ENCODE peak calls at places on chromosomes 13 and 19, in four cellular contexts. K is left ventricle myocardium inferior, U is spleen, T is sigmoid colon. C is an unnamed sample.

GRCh38 chr19:29326351-29326750 is 113.4 kb upstream of the UQCRFS1 start:
- DNase-seq in K (no peak), T (peak; percentile 28), U (no peak), C (no peak)

GRCh38 chr19:51372649-51373504 is at the start of gene NKG7:
- DNase-seq in T (no peak), K (no peak), U (peak; percentile 80), C (peak; percentile 48)

GRCh38 chr19:51572908-51573307 is 1.8 kb downstream of the ZNF175 start:
- DNase-seq in U (no peak), K (no peak), T (no peak), C (no peak)

GRCh38 chr19:30287973-30288372 is 84.2 kb upstream of the ZNF536 start:
- DNase-seq in U (no peak), K (no peak), T (no peak), C (no peak)

GRCh38 chr19:48085077-48085476 is 25.5 kb downstream of the PLA2G4C start:
- DNase-seq in U (peak; percentile 43), T (no peak), K (no peak), C (no peak)

GRCh38 chr19:801030-801860 is 4.0 kb downstream of the PTBP1 start:
- DNase-seq in T (peak; percentile 89), U (no peak), K (peak; percentile 88), C (peak; percentile 89)

GRCh38 chr19:51329411-51329810 is 12.5 kb downstream of the VSIG10L start:
- DNase-seq in K (no peak), T (no peak), U (peak; percentile 49), C (no peak)

GRCh38 chr19:55451522-55452380 is 8.7 kb upstream of the SHISA7 start:
- DNase-seq in T (no peak), K (no peak), U (no peak), C (no peak)

GRCh38 chr19:8310342-8311055 is 2.3 kb upstream of the CD320 start:
- DNase-seq in K (no peak), U (peak; percentile 45), T (peak; percentile 57), C (peak; percentile 22)

GRCh38 chr13:37418490-37418889 is 180.1 kb downstream of the POSTN start:
- DNase-seq in U (no peak), K (no peak), T (no peak), C (no peak)

GRCh38 chr19:51663650-51664049 is 17.0 kb upstream of the SIGLEC14 start:
- DNase-seq in T (no peak), U (no peak), K (no peak), C (no peak)

GRCh38 chr19:45591004-45591637 is 6.5 kb upstream of the OPA3 start:
- DNase-seq in T (no peak), K (no peak), U (peak; percentile 89), C (peak; percentile 81)

GRCh38 chr19:28213476-28214082 is 999.4 kb downstream of the UQCRFS1 start:
- DNase-seq in K (no peak), T (no peak), U (no peak), C (no peak)

GRCh38 chr13:29868581-29868980 is 18.2 kb upstream of the UBL3 start:
- DNase-seq in U (no peak), K (no peak), T (no peak), C (no peak)

GRCh38 chr13:50617134-50617721 is 226.3 kb downstream of the DLEU7 start:
- DNase-seq in K (no peak), T (no peak), U (no peak), C (no peak)

GRCh38 chr19:14830702-14831101 is 4.3 kb downstream of the OR7A5 start:
- DNase-seq in T (no peak), U (no peak), K (no peak), C (no peak)

GRCh38 chr13:106990594-106990993 is 422.7 kb upstream of the ARGLU1 start:
- DNase-seq in U (no peak), T (no peak), K (no peak), C (no peak)

GRCh38 chr13:102235689-102236088 is 166.2 kb downstream of the FGF14 start:
- DNase-seq in T (no peak), K (no peak), U (no peak), C (no peak)

GRCh38 chr13:106156468-106156867 is 379.0 kb downstream of the EFNB2 start:
- DNase-seq in U (no peak), T (no peak), K (no peak), C (no peak)

GRCh38 chr19:7579182-7579581 is 16.5 kb upstream of the CAMSAP3 start:
- DNase-seq in U (no peak), T (no peak), K (no peak), C (no peak)

GRCh38 chr19:13099073-13099999 is 3.3 kb downstream of the LYL1 start:
- DNase-seq in T (peak; percentile 91), U (peak; percentile 98), K (peak; percentile 81), C (peak; percentile 94)

GRCh38 chr19:11024259-11024658 is 63.4 kb downstream of the SMARCA4 start:
- DNase-seq in U (no peak), K (no peak), T (no peak), C (no peak)

GRCh38 chr19:15673176-15673654 is 328 bp downstream of the CYP4F12 start:
- DNase-seq in U (no peak), K (peak; percentile 15), T (no peak), C (peak; percentile 63)

GRCh38 chr13:32731576-32731975 is 145.3 kb downstream of the PDS5B start:
- DNase-seq in U (no peak), T (no peak), K (no peak), C (no peak)

GRCh38 chr13:93603043-93603442 is 376.4 kb downstream of the GPC6 start:
- DNase-seq in T (no peak), U (no peak), K (no peak), C (no peak)

GRCh38 chr19:3547301-3547731 is 8.3 kb downstream of the TEKTIP1 start:
- DNase-seq in T (no peak), K (no peak), U (no peak), C (no peak)

GRCh38 chr13:95002968-95003813 is 290.8 kb upstream of the SOX21 start:
- DNase-seq in T (no peak), U (no peak), K (no peak), C (no peak)

GRCh38 chr19:12937243-12938053 is 961 bp upstream of the CALR start:
- DNase-seq in T (peak; percentile 88), U (no peak), K (no peak), C (peak; percentile 74)

GRCh38 chr19:33251526-33252090 is 26.0 kb upstream of the SLC7A10 start:
- DNase-seq in K (no peak), T (no peak), U (peak; percentile 38), C (peak; percentile 53)

GRCh38 chr19:54462713-54463530 is 656 bp downstream of the LENG9 start:
- DNase-seq in K (peak; percentile 82), T (peak; percentile 90), U (peak; percentile 94), C (peak; percentile 92)

GRCh38 chr13:27043013-27043412 is 128.6 kb downstream of the USP12 start:
- DNase-seq in U (no peak), T (peak; percentile 79), K (no peak), C (no peak)

GRCh38 chr19:57348136-57348535 is 2.9 kb upstream of the ZNF304 start:
- DNase-seq in T (no peak), K (no peak), U (no peak), C (no peak)

GRCh38 chr13:48400820-48401219 is 12.1 kb downstream of the LPAR6 start:
- DNase-seq in K (no peak), T (no peak), U (no peak), C (no peak)

GRCh38 chr19:3338541-3339181 is 27.7 kb upstream of the NFIC start:
- DNase-seq in T (peak; percentile 77), K (peak; percentile 32), U (peak; percentile 84), C (peak; percentile 84)

GRCh38 chr13:100510208-100510997 is 78.2 kb downstream of the GGACT start:
- DNase-seq in U (no peak), T (no peak), K (no peak), C (no peak)

GRCh38 chr13:89953581-89953980 is 1393.9 kb upstream of the MIR17HG start:
- DNase-seq in T (no peak), K (no peak), U (no peak), C (no peak)
- H3K4me1 ChIP-seq in T (no peaks in the 10 kb centered on the region), K (no peaks in the 10 kb centered on the region), U (no peaks in the 10 kb centered on the region), C (no peaks in the 10 kb centered on the region)

GRCh38 chr19:1809663-1810062 is 2.4 kb downstream of the ATP8B3 start:
- DNase-seq in U (peak; percentile 74), T (no peak), K (no peak), C (no peak)

GRCh38 chr19:1811942-1812425 is at the start of gene ATP8B3:
- DNase-seq in T (no peak), U (no peak), K (no peak), C (no peak)

GRCh38 chr19:1812426-1813196 is 535 bp upstream of the ATP8B3 start:
- DNase-seq in K (peak; percentile 94), T (peak; percentile 96), U (peak; percentile 98), C (peak; percentile 98)

GRCh38 chr19:1811472-1811894 is 593 bp downstream of the ATP8B3 start:
- DNase-seq in K (peak; percentile 41), T (peak; percentile 86), U (peak; percentile 86), C (peak; percentile 94)

DNA sequence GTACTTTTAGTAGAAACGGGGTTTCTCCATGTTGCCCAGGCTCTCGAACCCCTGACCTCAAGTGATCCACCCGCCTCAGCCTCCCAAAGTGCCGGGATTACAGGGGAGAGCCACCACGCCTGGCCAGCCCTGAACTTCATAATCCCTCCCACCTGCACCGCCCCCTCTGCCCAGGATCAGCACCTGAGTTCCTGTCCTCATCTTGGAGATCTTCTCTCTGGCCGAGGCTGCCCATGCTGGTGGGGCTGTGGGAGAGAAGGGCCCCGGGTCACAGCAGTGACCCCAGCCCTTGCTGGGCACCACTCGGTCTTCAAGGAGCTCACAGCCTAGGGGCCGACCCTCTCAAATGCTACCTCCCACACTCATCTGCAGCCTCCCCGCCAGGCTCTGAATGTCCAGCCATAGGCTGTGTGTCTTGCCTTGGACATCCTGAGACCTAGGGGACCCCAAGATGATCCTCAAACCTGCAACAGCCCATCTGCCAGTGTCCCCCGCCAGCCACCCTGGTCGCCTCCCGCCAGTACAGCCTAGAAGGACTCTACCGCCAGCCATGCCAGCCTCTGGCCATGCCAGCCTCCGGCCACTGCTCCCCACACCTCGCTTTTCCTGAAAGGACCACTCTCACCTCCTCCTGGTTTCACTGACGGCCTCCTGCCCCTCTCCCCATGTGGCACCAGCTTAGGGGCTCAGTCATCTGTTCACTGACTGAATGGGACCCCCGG is 1.5 kb downstream of the ATP8B3 start:
- DNase-seq in U (peak; percentile 81), T (no peak), K (no peak), C (no peak)
- H3K4me1 ChIP-seq in U (peaks cover 42% of the 10 kb centered on the region), T (peaks cover 15% of the 10 kb centered on the region), K (peaks cover 22% of the 10 kb centered on the region), C (no peaks in the 10 kb centered on the region)

GRCh38 chr19:42079276-42079669 is 3.3 kb downstream of the ZNF574 start:
- DNase-seq in K (no peak), T (no peak), U (no peak), C (no peak)
- H3K4me1 ChIP-seq in K (peaks cover 41% of the 10 kb centered on the region), T (peaks cover 20% of the 10 kb centered on the region), U (peaks cover 46% of the 10 kb centered on the region), C (peaks cover 5% of the 10 kb centered on the region)

DNA sequence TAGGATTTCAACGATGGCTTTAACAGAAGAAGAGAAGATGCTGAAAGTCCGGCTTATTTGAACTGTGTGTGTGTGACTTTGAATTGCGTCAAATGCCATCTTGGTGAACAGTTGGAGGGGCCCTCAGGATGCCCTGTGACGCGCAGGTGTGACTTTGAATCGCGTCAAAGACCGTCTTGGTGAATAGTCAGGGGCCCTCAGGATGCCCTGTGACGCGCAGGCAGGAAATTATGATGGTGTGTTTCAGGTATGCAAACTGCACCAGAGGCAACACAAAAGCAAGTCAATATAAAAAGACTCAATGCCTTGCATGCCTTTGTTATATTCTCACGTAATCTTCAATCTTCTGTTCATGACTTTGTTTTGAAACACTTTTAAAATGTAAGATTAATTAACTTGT is 29.2 kb downstream of the ATP11A start:
- DNase-seq in T (peak; percentile 24), U (peak; percentile 29), K (no peak), C (no peak)
- H3K4me1 ChIP-seq in T (peaks cover 4% of the 10 kb centered on the region), U (peaks cover 19% of the 10 kb centered on the region), K (peaks cover 45% of the 10 kb centered on the region), C (peaks cover 4% of the 10 kb centered on the region)

C was measured in kidney.